ENCODE peak calls at places on chromosomes 5 and 9, in six cellular contexts. E is stimulated activated naive B cell treated with anti-CD40 and anti-IgM and Interleukin-4, amounts not matched to agents 10 μg/mL and 1 μg/mL and 100 μg/mL, for 72 hours; J is mucosa of descending colon; K is thoracic aorta; H is CD8-positive, alpha-beta T cell; T is naive thymus-derived CD4-positive, alpha-beta T cell. Y is an unnamed sample.

GRCh38 chr9:69895659-69896058 is 75.0 kb downstream of the CFAP95 start:
- DNase-seq in T (no peak), E (no peak), J (no peak), H (no peak), K (no peak), Y (no peak)

GRCh38 chr5:124253421-124253820 is 493.0 kb downstream of the ZNF608 start:
- DNase-seq in J (no peak), T (no peak), K (no peak), E (no peak), H (no peak), Y (no peak)

GRCh38 chr5:133785182-133785581 is 172.8 kb upstream of the FSTL4 start:
- DNase-seq in E (no peak), T (no peak), J (no peak), K (no peak), H (no peak), Y (no peak)

GRCh38 chr9:91162784-91163440 is 198.8 kb downstream of the AUH start:
- DNase-seq in E (peak), K (no peak), J (peak), H (peak), T (peak), Y (peak)

GRCh38 chr5:44935871-44936270 is 127.1 kb downstream of the MRPS30 start:
- DNase-seq in J (no peak), T (no peak), H (no peak), K (no peak), E (no peak), Y (no peak)

GRCh38 chr9:133509179-133510083 is 15.3 kb downstream of the MYMK start:
- DNase-seq in E (no peak), K (no peak), T (no peak), J (no peak), H (peak), Y (peak)

GRCh38 chr9:111440226-111440625 is 44.0 kb downstream of the ECPAS start:
- DNase-seq in E (no peak), T (no peak), H (no peak), J (no peak), K (no peak), Y (no peak)

GRCh38 chr9:15277400-15278137 is 29.4 kb downstream of the TTC39B start:
- DNase-seq in J (no peak), T (no peak), E (no peak), H (no peak), K (no peak), Y (peak)

GRCh38 chr9:134681061-134681661 is 39.6 kb downstream of the COL5A1 start:
- DNase-seq in E (no peak), J (peak), T (no peak), H (no peak), K (no peak), Y (no peak)

GRCh38 chr5:172939045-172939444 is 20.2 kb upstream of the RPL26L1 start:
- DNase-seq in K (no peak), T (no peak), E (no peak), H (no peak), J (no peak), Y (no peak)

GRCh38 chr5:175712681-175713085 is 54.8 kb downstream of the HRH2 start:
- DNase-seq in E (no peak), J (no peak), K (no peak), T (no peak), H (no peak), Y (no peak)

GRCh38 chr5:109038209-109038840 is 290.6 kb downstream of the FER start:
- DNase-seq in T (no peak), E (no peak), H (no peak), K (no peak), J (no peak), Y (no peak)

GRCh38 chr9:82147798-82148440 is 159.3 kb downstream of the SPATA31D1 start:
- DNase-seq in J (no peak), E (no peak), T (no peak), K (no peak), H (no peak), Y (no peak)

GRCh38 chr5:150846651-150847333 is 471 bp downstream of the IRGM start:
- DNase-seq in J (no peak), H (peak), T (peak), K (no peak), E (peak), Y (peak)